ENCODE peak calls at places on chromosomes 16 and 17, in four cellular contexts. V is ovary, Y is body of pancreas, C is prostate gland. F is an unnamed sample.
A peak's percentile ranks its signal among the peaks of the same experiment; 100 is the strongest.

GRCh38 chr17:44376124-44376523 is 12.5 kb upstream of the FAM171A2 start:
- DNase-seq in V (peak; percentile 48), Y (no peak), C (no peak), F (peak; percentile 61)

GRCh38 chr16:1057252-1057932 is 15.2 kb upstream of the SSTR5 start:
- DNase-seq in V (no peak), Y (peak; percentile 63), C (peak; percentile 35), F (no peak)

GRCh38 chr16:66344533-66345145 is 21.9 kb upstream of the CDH5 start:
- DNase-seq in V (no peak), Y (peak; percentile 39), C (no peak), F (no peak)

GRCh38 chr17:38466346-38467315 is 38.4 kb downstream of the ARHGAP23 start:
- DNase-seq in V (no peak), Y (no peak), C (no peak), F (no peak)

GRCh38 chr17:36610472-36610871 is 9.1 kb downstream of the MRM1 start:
- DNase-seq in V (no peak), Y (no peak), C (no peak), F (no peak)

GRCh38 chr17:45235071-45236001 is 13.7 kb downstream of the FMNL1 start:
- DNase-seq in V (peak; percentile 73), Y (peak; percentile 87), C (peak; percentile 55), F (no peak)

GRCh38 chr17:1908699-1909309 is 79.0 kb downstream of the RPA1 start:
- DNase-seq in V (peak; percentile 75), Y (peak; percentile 76), C (peak; percentile 62), F (peak; percentile 66)

GRCh38 chr17:19768046-19768782 is 20.1 kb upstream of the ALDH3A1 start:
- DNase-seq in V (no peak), Y (no peak), C (no peak), F (no peak)

GRCh38 chr16:23368469-23368868 is 66.4 kb downstream of the SCNN1B start:
- DNase-seq in V (no peak), Y (no peak), C (no peak), F (peak; percentile 26)

GRCh38 chr17:78268960-78269892 is 37.8 kb downstream of the TMEM235 start:
- DNase-seq in V (no peak), Y (no peak), C (no peak), F (no peak)

GRCh38 chr17:9568957-9569588 is 6.5 kb downstream of the STX8 start:
- DNase-seq in V (no peak), Y (no peak), C (no peak), F (no peak)

GRCh38 chr17:76922084-76922483 is 53.9 kb downstream of the MGAT5B start:
- DNase-seq in V (no peak), Y (no peak), C (no peak), F (no peak)

GRCh38 chr17:50487213-50488096 is 8.8 kb downstream of the RSAD1 start:
- DNase-seq in V (no peak), Y (no peak), C (no peak), F (peak; percentile 97)

GRCh38 chr16:12452549-12452948 is 351.1 kb downstream of the CPPED1 start:
- DNase-seq in V (no peak), Y (no peak), C (no peak), F (no peak)

GRCh38 chr17:1896243-1897163 is 66.7 kb downstream of the RPA1 start:
- DNase-seq in V (no peak), Y (no peak), C (no peak), F (no peak)

GRCh38 chr17:57424777-57425188 is 168.5 kb downstream of the MSI2 start:
- DNase-seq in V (no peak), Y (no peak), C (no peak), F (peak; percentile 56)

GRCh38 chr16:19307587-19308241 is 22.2 kb downstream of the CLEC19A start:
- DNase-seq in V (no peak), Y (no peak), C (no peak), F (no peak)

GRCh38 chr17:16304832-16305231 is 48.4 kb downstream of the CENPV start:
- DNase-seq in V (no peak), Y (no peak), C (no peak), F (no peak)

GRCh38 chr17:48566717-48567116 is 11.4 kb downstream of the HOXB4 start:
- DNase-seq in V (no peak), Y (no peak), C (no peak), F (no peak)

GRCh38 chr17:17387461-17388362 is 84.5 kb downstream of the NT5M start:
- DNase-seq in V (no peak), Y (peak; percentile 90), C (no peak), F (no peak)

GRCh38 chr16:86016201-86016965 is 117.4 kb downstream of the IRF8 start:
- DNase-seq in V (peak; percentile 31), Y (peak; percentile 37), C (peak; percentile 20), F (peak; percentile 75)

GRCh38 chr17:954431-955164 is 25.0 kb downstream of the NXN start:
- DNase-seq in V (no peak), Y (no peak), C (no peak), F (no peak)

GRCh38 chr16:2459647-2460390 is at the start of gene TEDC2:
- DNase-seq in V (peak; percentile 97), Y (peak; percentile 98), C (peak; percentile 95), F (peak; percentile 96)
- TF ChIP-seq POLR2A in V (no peak), Y (no peak), C (peak; percentile 14), F (peak; percentile 47)

DNA sequence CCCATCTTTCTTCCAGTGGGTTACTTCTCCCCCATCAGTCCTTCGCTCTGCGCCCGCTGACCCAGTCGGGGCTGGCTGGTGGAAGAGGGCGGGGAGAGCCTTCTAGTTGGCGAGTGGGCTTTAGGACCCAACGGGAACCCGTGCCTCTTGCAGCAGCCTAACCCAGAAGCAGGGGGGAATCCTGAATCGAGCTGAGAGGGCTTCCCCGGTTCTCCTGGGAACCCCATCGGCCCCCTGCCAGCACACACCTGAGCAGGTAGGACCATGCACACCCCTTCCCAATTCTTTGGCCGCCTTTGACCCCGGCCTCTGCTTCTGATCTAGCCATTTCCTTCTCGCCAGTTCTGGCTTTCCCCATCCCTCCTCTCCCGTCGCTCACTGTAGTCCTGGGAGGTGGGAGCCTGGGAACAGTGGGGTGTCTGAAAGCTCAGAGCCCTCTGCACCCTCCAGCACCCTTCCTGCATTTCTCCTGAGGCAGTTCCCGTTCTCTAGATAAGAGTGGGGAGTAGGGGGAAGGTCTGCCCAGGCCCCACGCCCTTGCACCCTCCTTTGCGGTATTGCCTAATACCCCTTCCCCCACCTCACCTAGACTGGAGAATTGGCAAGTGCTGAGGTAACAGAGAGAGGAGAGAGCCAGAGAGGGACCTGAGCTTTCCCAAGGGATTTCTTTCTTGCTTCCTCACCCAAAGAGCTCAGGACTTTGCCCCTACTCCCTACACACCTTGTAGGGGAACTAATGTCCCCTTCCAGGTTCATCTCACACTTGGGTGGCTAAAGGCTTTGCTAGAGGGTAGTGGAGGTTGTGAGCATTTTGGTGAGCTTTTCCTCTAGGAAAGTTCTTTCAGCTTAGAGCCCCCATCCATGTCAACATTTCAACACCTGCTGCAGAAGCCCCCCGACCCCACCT is at the start of gene RARA:
- DNase-seq in V (peak; percentile 55), Y (peak; percentile 84), C (no peak), F (no peak)
- TF ChIP-seq POLR2A in V (no peak), Y (peak; percentile 19), C (no peak), F (no peak)

DNA sequence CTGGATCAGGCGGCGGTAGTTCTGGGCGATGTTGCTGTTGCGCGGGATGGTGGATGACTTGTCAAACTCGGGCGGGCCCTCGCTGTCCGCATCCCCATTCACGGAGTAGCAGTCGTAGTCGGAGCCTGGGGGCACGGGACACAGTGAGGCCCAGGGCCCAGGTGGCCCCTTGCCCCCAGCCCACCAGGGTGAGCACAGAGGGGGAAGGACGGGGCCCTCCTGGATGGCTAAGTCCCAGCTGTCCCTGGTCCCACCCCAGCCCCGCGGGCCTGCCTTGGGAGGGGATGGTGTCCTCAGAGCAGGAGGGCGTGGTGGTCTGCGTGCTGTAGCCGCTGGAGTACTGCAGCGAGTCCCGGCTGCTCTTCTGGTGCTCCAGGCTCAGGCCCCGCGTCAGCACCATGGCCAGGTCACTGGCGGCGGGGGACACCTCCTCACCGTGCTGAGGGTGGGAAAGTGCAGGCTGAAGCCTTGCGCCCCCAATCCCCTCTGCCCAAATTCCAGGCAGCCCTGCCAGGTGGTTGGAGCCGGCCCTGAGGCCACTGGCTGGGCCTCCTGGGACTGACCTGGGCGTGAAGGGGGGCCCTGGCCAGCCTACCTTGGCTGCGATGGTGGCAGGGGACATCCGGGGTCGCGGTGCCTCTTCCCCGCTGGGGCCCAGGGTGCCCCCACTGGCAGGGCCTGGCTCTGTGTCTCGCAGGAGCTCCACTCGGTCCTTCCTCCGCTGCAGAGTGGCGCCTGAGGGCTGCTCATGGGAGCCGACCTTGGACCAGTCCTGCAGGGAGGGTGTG is 18.2 kb downstream of the IL34 start:
- DNase-seq in V (no peak), Y (no peak), C (no peak), F (no peak)
- TF ChIP-seq POLR2A in V (no peak), Y (no peak), C (no peak), F (no peak)

GRCh38 chr16:77788196-77789084 is at the start of gene VAT1L:
- DNase-seq in V (no peak), Y (peak; percentile 37), C (no peak), F (peak; percentile 26)

GRCh38 chr16:77793417-77793816 is 5.1 kb downstream of the VAT1L start:
- DNase-seq in V (no peak), Y (no peak), C (no peak), F (no peak)

GRCh38 chr16:77789085-77789611 is 784 bp downstream of the VAT1L start:
- DNase-seq in V (no peak), Y (no peak), C (no peak), F (no peak)

GRCh38 chr16:77789646-77790370 is 1.4 kb downstream of the VAT1L start:
- DNase-seq in V (no peak), Y (no peak), C (no peak), F (no peak)

DNA sequence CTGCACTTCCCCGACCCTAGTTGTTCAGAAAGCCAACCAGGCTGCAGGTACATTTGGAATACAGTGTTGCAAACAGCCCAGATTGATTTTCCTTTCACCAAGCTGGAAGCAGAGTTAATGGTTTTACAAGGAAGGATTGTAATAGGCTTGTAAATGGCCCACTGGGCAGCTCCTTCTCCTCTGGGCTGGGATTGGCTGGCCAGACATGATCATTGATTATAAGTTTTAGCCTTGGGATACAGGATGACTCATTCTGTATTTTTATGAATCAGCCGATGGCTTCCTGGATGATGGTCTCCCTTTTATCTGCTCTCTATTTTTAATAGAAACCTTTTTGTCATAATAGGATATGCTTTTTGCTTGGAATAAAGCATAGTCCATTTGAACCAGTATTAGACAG is 2.6 kb downstream of the VAT1L start:
- DNase-seq in V (no peak), Y (no peak), C (no peak), F (no peak)
- TF ChIP-seq POLR2A in V (no peak), Y (no peak), C (no peak), F (no peak)

GRCh38 chr17:15279011-15279477 is 13.9 kb upstream of the PMP22 start:
- DNase-seq in V (no peak), Y (no peak), C (no peak), F (peak; percentile 58)
- TF ChIP-seq POLR2A in V (no peak), Y (no peak), C (no peak), F (no peak)